ENCODE peak calls at places on chromosome 11, in ten cellular contexts. H is fibroblast of lung, S is lower lobe of right lung, F is sigmoid colon, Y is GM06990, K is PC-3, P is ovary, V is mammary epithelial cell, E is bronchial epithelial cell, L is suprapubic skin. D is an unnamed sample.

GRCh38 chr11:119356349-119357031 is 10.0 kb upstream of the MFRP start:
- DNase-seq in E (no peak), S (peak; percentile 89), V (no peak), Y (peak; percentile 67), F (peak; percentile 93), P (peak; percentile 90), L (peak; percentile 92), K (peak; percentile 70), H (peak; percentile 64), D (peak; percentile 84)

GRCh38 chr11:9982796-9983579 is 311.0 kb downstream of the SBF2 start:
- DNase-seq in S (no peak), H (peak; percentile 65), V (peak; percentile 43), L (no peak), E (peak; percentile 46), K (peak; percentile 85), P (no peak), F (no peak), Y (no peak), D (no peak)

GRCh38 chr11:63505857-63506528 is at the start of gene LGALS12:
- DNase-seq in E (no peak), F (no peak), S (peak; percentile 59), V (no peak), Y (no peak), L (no peak), K (no peak), P (no peak), H (peak; percentile 48), D (no peak)

GRCh38 chr11:18203723-18204122 is 31.1 kb downstream of the MRGPRX4 start:
- DNase-seq in S (no peak), K (peak; percentile 12), H (no peak), F (no peak), L (no peak), E (peak; percentile 10), Y (no peak), V (no peak), P (no peak), D (no peak)

GRCh38 chr11:116578971-116579687 is 193.7 kb downstream of the BUD13 start:
- DNase-seq in F (no peak), K (no peak), E (no peak), Y (no peak), S (no peak), V (no peak), L (no peak), P (no peak), H (no peak), D (no peak)

GRCh38 chr11:65482306-65482850 is 16.5 kb upstream of the MALAT1 start:
- DNase-seq in E (no peak), S (no peak), F (no peak), V (no peak), Y (no peak), P (no peak), L (no peak), H (peak; percentile 53), K (no peak), D (no peak)

GRCh38 chr11:2273771-2274170 is 3.4 kb upstream of the ASCL2 start:
- DNase-seq in K (peak; percentile 10), P (no peak), L (no peak), Y (no peak), F (peak; percentile 15), H (no peak), V (no peak), S (no peak), E (peak; percentile 20), D (no peak)

GRCh38 chr11:77776455-77776854 is 44.1 kb downstream of the RSF1 start:
- DNase-seq in F (no peak), K (peak; percentile 56), E (peak; percentile 22), P (no peak), L (no peak), H (no peak), Y (no peak), S (no peak), V (no peak), D (no peak)

GRCh38 chr11:57513911-57514537 is 1.5 kb downstream of the SLC43A1 start:
- DNase-seq in S (peak; percentile 63), H (peak; percentile 43), L (no peak), P (peak; percentile 64), K (peak; percentile 41), V (no peak), Y (peak; percentile 27), F (peak; percentile 81), E (no peak), D (peak; percentile 66)

GRCh38 chr11:128499613-128500213 is 87.6 kb downstream of the ETS1 start:
- DNase-seq in H (no peak), P (no peak), K (no peak), E (no peak), F (no peak), L (no peak), S (no peak), Y (no peak), V (no peak), D (no peak)

GRCh38 chr11:92383430-92383829 is 158.8 kb downstream of the FAT3 start:
- DNase-seq in S (no peak), E (peak; percentile 82), H (peak; percentile 76), V (peak; percentile 60), P (no peak), L (no peak), K (peak; percentile 82), F (no peak), Y (no peak), D (no peak)

GRCh38 chr11:68056317-68057285 is 17.8 kb downstream of the TCIRG1 start:
- DNase-seq in K (no peak), H (no peak), F (no peak), S (no peak), Y (no peak), P (no peak), V (no peak), L (no peak), E (no peak), D (no peak)

GRCh38 chr11:64759722-64760719 is at the start of gene PYGM:
- DNase-seq in Y (no peak), E (no peak), S (no peak), F (peak; percentile 93), L (no peak), P (peak; percentile 78), V (no peak), H (peak; percentile 36), K (peak; percentile 27), D (peak; percentile 94)

GRCh38 chr11:88175707-88176066 is 444 bp upstream of the RAB38 start:
- DNase-seq in H (peak; percentile 31), F (no peak), V (no peak), E (no peak), Y (no peak), S (no peak), P (no peak), K (no peak), L (no peak), D (no peak)

GRCh38 chr11:128694618-128695481 is 978 bp downstream of the FLI1 start:
- DNase-seq in L (no peak), P (no peak), S (peak; percentile 70), H (peak; percentile 41), Y (peak; percentile 51), F (peak; percentile 69), K (no peak), E (no peak), V (no peak), D (no peak)

GRCh38 chr11:11107081-11107480 is 246.0 kb downstream of the CSNK2A3 start:
- DNase-seq in Y (no peak), S (no peak), E (peak; percentile 37), P (no peak), K (peak; percentile 43), H (no peak), F (no peak), L (no peak), V (peak; percentile 4), D (no peak)

GRCh38 chr11:67453816-67454732 is 1.1 kb upstream of the CABP4 start:
- DNase-seq in V (no peak), S (no peak), Y (no peak), F (no peak), L (no peak), P (no peak), E (no peak), K (no peak), H (no peak), D (no peak)

GRCh38 chr11:115961168-115962003 is 457.2 kb upstream of the CADM1 start:
- DNase-seq in Y (no peak), L (no peak), F (no peak), P (no peak), K (no peak), S (no peak), V (no peak), H (peak; percentile 27), E (no peak), D (no peak)

GRCh38 chr11:94800394-94800793 is 32.2 kb downstream of the AMOTL1 start:
- DNase-seq in S (no peak), Y (no peak), P (peak; percentile 74), V (no peak), F (peak; percentile 85), K (no peak), L (no peak), E (no peak), H (peak; percentile 24), D (no peak)
- H3K36me3 ChIP-seq in S (peaks cover 47% of the 10 kb centered on the region), Y (no peaks in the 10 kb centered on the region), P (no peaks in the 10 kb centered on the region), V (peaks cover 36% of the 10 kb centered on the region), F (peaks cover 10% of the 10 kb centered on the region), K (peaks cover 36% of the 10 kb centered on the region), L (peaks cover 26% of the 10 kb centered on the region), E (peaks cover 19% of the 10 kb centered on the region), H (peaks cover 16% of the 10 kb centered on the region), D (peaks cover 5% of the 10 kb centered on the region)

GRCh38 chr11:126205359-126205758 is 6.1 kb downstream of the RPUSD4 start:
- DNase-seq in V (no peak), H (no peak), P (no peak), S (no peak), L (no peak), Y (no peak), F (no peak), K (no peak), E (no peak), D (no peak)
- H3K36me3 ChIP-seq in V (peaks cover 47% of the 10 kb centered on the region), H (peaks cover 8% of the 10 kb centered on the region), P (no peaks in the 10 kb centered on the region), S (peaks cover 92% of the 10 kb centered on the region), L (peaks cover 74% of the 10 kb centered on the region), Y (peaks cover 26% of the 10 kb centered on the region), F (peaks cover 54% of the 10 kb centered on the region), K (peaks cover 64% of the 10 kb centered on the region), E (peaks cover 11% of the 10 kb centered on the region), D (peaks cover 88% of the 10 kb centered on the region)

DNA sequence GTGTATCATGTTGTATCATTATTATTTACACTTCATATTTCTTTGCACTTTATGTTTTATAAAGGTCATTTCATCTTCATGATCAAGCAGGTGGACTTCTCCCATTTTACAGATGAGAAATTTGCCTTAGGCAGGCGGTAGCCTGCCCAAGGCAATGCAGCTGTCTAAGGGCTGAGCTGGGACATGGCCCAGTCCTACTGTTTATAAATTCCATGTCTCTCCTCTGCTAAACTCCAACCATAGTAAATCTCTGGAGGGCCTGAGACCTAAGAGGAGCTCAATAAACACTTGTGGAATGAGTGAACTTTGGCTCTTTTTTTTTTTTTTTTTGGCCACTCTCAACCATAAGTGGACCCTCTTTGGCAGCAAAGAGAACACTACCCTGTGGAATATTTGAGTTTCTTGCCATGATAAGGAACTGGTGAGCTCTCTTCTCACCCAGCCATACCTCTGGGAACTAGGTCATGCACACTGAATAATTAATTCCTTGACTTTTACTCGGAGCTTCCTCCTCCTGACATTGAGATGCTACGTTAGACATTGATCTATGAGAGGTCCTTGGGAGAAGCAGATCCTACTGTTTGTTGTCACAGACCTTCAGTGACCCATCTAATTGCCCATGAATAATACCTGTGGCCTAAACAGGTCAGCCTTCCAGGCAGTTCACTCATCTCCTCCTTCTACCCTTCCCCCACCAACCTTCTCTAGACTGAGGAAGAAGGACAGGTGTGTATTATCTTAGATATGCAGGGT is 30.0 kb downstream of the MICAL2 start:
- DNase-seq in K (no peak), H (no peak), V (no peak), L (no peak), S (no peak), Y (no peak), P (no peak), E (no peak), F (no peak), D (no peak)
- H3K36me3 ChIP-seq in K (peaks cover 37% of the 10 kb centered on the region), H (peaks cover 17% of the 10 kb centered on the region), V (peaks cover 23% of the 10 kb centered on the region), L (no peaks in the 10 kb centered on the region), S (peaks cover 4% of the 10 kb centered on the region), Y (no peaks in the 10 kb centered on the region), P (no peaks in the 10 kb centered on the region), E (peaks cover 4% of the 10 kb centered on the region), F (no peaks in the 10 kb centered on the region), D (no peaks in the 10 kb centered on the region)

GRCh38 chr11:7654094-7654742 is 19.1 kb downstream of the CYB5R2 start:
- DNase-seq in V (no peak), K (no peak), P (no peak), E (no peak), H (no peak), F (no peak), S (no peak), L (no peak), Y (no peak), D (no peak)
- H3K36me3 ChIP-seq in V (no peaks in the 10 kb centered on the region), K (no peaks in the 10 kb centered on the region), P (no peaks in the 10 kb centered on the region), E (peaks cover 3% of the 10 kb centered on the region), H (no peaks in the 10 kb centered on the region), F (peaks cover 7% of the 10 kb centered on the region), S (peaks cover 63% of the 10 kb centered on the region), L (peaks cover 67% of the 10 kb centered on the region), Y (peaks cover 56% of the 10 kb centered on the region), D (peaks cover 9% of the 10 kb centered on the region)

D was measured in psoas muscle.